ENCODE peak calls at places on chromosomes 4 and X, in four cellular contexts. W, P, C and B are unnamed samples. For H3K36me3, the result is how much of the 10 kb centered on the place peaks cover.

GRCh38 chr4:2065106-2065930 is 6.2 kb downstream of the NAT8L start:
- DNase-seq in W (no peak), P (peak), C (no peak), B (no peak)

GRCh38 chr4:52402582-52402981 is 256.5 kb downstream of the USP46 start:
- DNase-seq in W (no peak), P (no peak), C (no peak), B (no peak)

GRCh38 chr4:87469390-87469789 is 47.0 kb downstream of the NUDT9 start:
- DNase-seq in W (no peak), P (no peak), C (no peak), B (no peak)

GRCh38 chr4:10599574-10599973 is 85.0 kb downstream of the CLNK start:
- DNase-seq in W (no peak), P (no peak), C (no peak), B (no peak)

GRCh38 chr4:55248756-55249155 is 97.3 kb upstream of the SRD5A3 start:
- DNase-seq in W (peak), P (no peak), C (no peak), B (no peak)

GRCh38 chr4:39539026-39539690 is 11.9 kb upstream of the UGDH start:
- DNase-seq in W (peak), P (no peak), C (no peak), B (no peak)

GRCh38 chr4:99754756-99755155 is 61.9 kb upstream of the DAPP1 start:
- DNase-seq in W (peak), P (no peak), C (peak), B (no peak)

GRCh38 chr4:101689220-101689619 is 101.3 kb upstream of the BANK1 start:
- DNase-seq in W (no peak), P (no peak), C (no peak), B (no peak)

GRCh38 chr4:1939664-1940509 is 68.7 kb downstream of the NSD2 start:
- DNase-seq in W (peak), P (no peak), C (peak), B (no peak)

GRCh38 chr4:118398226-118399090 is 45.7 kb upstream of the PRSS12 start:
- DNase-seq in W (no peak), P (no peak), C (no peak), B (no peak)

GRCh38 chrX:39850630-39851152 is 247.1 kb downstream of the BCOR start:
- DNase-seq in W (peak), P (no peak), C (peak), B (no peak)

GRCh38 chrX:125378205-125378604 is 58.5 kb downstream of the TEX13C start:
- DNase-seq in W (no peak), P (no peak), C (no peak), B (no peak)

GRCh38 chr4:146192060-146192459 is 16.5 kb downstream of the LSM6 start:
- DNase-seq in W (peak), P (no peak), C (peak), B (no peak)

GRCh38 chrX:109533005-109533404 is 3.6 kb upstream of the NXT2 start:
- DNase-seq in W (no peak), P (no peak), C (no peak), B (no peak)

GRCh38 chrX:97389761-97390192 is 506.1 kb downstream of the RPA4 start:
- DNase-seq in W (peak), P (no peak), C (peak), B (no peak)

GRCh38 chr4:71189471-71189870 is 149.3 kb upstream of the SLC4A4 start:
- DNase-seq in W (peak), P (no peak), C (peak), B (no peak)

GRCh38 chrX:21305799-21306336 is 68.3 kb upstream of the CNKSR2 start:
- DNase-seq in W (no peak), P (no peak), C (no peak), B (no peak)

GRCh38 chrX:44036336-44036735 is 63.1 kb upstream of the NDP start:
- DNase-seq in W (peak), P (no peak), C (peak), B (no peak)

GRCh38 chr4:159105761-159106243 is 2.9 kb downstream of the RAPGEF2 start:
- DNase-seq in W (peak), P (no peak), C (peak), B (no peak)

GRCh38 chr4:107709916-107710315 is 10.1 kb downstream of the PAPSS1 start:
- DNase-seq in W (no peak), P (no peak), C (peak), B (no peak)

GRCh38 chr4:1398686-1399507 is 7.3 kb downstream of the NKX1-1 start:
- DNase-seq in W (no peak), P (peak), C (no peak), B (no peak)

GRCh38 chr4:81093720-81094401 is 63.4 kb downstream of the BMP3 start:
- DNase-seq in W (no peak), P (no peak), C (no peak), B (no peak)

GRCh38 chr4:122898370-122899150 is 23.8 kb downstream of the NUDT6 start:
- DNase-seq in W (peak), P (no peak), C (peak), B (no peak)

GRCh38 chr4:47615385-47615784 is 130.3 kb downstream of the ATP10D start:
- DNase-seq in W (peak), P (no peak), C (peak), B (no peak)

GRCh38 chrX:147550217-147550616 is 361.5 kb upstream of the FMR1 start:
- DNase-seq in W (no peak), P (no peak), C (peak), B (no peak)

GRCh38 chr4:39975488-39976089 is 2.1 kb downstream of the PDS5A start:
- DNase-seq in W (peak), P (no peak), C (peak), B (no peak)

GRCh38 chr4:69484011-69484410 is 11.7 kb downstream of the UGT2B4 start:
- DNase-seq in W (no peak), P (no peak), C (no peak), B (no peak)

GRCh38 chr4:8136972-8137710 is 21.5 kb downstream of the ABLIM2 start:
- DNase-seq in W (no peak), P (no peak), C (no peak), B (no peak)

GRCh38 chr4:152728343-152728742 is 48.5 kb upstream of the TMEM154 start:
- DNase-seq in W (no peak), P (no peak), C (no peak), B (no peak)

GRCh38 chrX:20355187-20355586 is 88.5 kb upstream of the RPS6KA3 start:
- DNase-seq in W (no peak), P (no peak), C (no peak), B (no peak)

DNA sequence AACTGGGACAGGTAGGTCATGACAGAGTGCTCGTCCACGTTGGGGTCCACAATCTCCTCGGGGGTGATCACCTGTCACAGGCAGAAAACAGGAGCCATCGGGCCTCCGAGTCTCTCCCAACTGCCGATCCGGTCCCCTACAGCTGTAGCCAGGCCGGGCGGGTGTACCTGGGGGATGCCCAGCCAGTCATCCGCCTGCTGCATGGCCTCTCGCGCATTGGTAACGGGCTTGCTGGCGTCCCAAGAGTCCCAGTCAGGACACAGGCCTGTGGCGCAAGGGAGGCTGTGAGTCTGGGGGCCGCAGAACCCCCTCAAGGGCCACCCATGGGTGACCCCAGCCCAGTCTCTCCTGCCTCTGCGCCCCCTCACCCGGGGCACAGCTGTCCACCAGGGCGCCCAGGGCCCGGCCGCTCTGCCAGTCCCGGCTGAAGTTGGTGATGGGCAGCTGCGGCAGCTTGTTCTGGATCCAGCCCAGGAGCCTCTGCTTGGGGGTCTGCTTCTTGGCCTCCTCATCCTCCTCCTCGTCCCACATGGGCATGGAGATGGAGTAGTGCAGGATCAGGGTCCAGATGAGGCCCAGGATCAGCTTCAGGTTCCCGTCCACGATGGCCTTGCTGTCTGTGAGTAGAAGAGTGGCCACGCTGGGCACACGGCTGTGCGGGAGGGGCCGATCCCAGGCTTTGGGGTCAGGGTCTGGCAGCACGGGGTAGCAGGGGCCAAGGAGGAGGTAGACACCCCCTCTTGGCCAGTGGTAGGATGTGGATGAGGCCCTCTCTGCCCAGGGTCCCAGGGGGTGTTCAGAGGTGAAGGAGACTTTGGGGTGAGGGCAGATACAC is 6.7 kb downstream of the FLNA start:
- DNase-seq in W (no peak), P (no peak), C (no peak), B (no peak)
- H3K36me3 ChIP-seq in W (under half), P (under half), C (under half), B (half or more)

GRCh38 chr4:4417886-4418285 is 31.0 kb downstream of the NSG1 start:
- DNase-seq in W (no peak), P (peak), C (no peak), B (no peak)

GRCh38 chr4:4418676-4419370 is 31.9 kb downstream of the NSG1 start:
- DNase-seq in W (no peak), P (peak), C (no peak), B (no peak)

GRCh38 chr4:4419896-4420295 is 33.0 kb downstream of the NSG1 start:
- DNase-seq in W (no peak), P (no peak), C (no peak), B (no peak)

GRCh38 chr4:4421356-4421755 is 34.5 kb downstream of the NSG1 start:
- DNase-seq in W (no peak), P (no peak), C (no peak), B (no peak)

GRCh38 chr4:4420421-4420820 is 33.5 kb downstream of the NSG1 start:
- DNase-seq in W (no peak), P (no peak), C (no peak), B (no peak)
- H3K36me3 ChIP-seq in W (under half), P (half or more), C (under half), B (under half)

GRCh38 chrX:154541896-154542722 is 4.5 kb downstream of the G6PD start:
- DNase-seq in W (peak), P (peak), C (peak), B (no peak)
- H3K36me3 ChIP-seq in W (under half), P (under half), C (under half), B (under half)

DNA sequence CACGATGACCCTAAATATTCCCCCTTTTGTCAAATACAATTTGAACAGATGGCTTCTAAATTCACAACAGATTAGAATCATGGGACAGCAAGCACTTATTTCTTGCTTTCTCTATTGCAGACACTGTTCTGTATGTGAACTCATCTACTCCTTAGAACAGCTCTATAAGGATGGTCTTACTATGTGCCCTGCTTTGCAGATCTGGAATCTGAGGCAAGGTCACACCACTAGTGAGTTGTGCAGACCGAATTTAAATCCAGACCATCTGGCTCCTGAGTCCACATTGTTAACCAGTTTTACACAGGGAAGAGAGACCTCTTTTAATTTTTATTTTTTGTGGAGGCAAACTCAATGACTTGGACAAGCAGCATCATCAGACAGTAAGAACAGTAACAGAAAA is 50.2 kb downstream of the GPRIN3 start:
- DNase-seq in W (no peak), P (no peak), C (no peak), B (no peak)
- H3K36me3 ChIP-seq in W (under half), P (under half), C (under half), B (under half)

DNA sequence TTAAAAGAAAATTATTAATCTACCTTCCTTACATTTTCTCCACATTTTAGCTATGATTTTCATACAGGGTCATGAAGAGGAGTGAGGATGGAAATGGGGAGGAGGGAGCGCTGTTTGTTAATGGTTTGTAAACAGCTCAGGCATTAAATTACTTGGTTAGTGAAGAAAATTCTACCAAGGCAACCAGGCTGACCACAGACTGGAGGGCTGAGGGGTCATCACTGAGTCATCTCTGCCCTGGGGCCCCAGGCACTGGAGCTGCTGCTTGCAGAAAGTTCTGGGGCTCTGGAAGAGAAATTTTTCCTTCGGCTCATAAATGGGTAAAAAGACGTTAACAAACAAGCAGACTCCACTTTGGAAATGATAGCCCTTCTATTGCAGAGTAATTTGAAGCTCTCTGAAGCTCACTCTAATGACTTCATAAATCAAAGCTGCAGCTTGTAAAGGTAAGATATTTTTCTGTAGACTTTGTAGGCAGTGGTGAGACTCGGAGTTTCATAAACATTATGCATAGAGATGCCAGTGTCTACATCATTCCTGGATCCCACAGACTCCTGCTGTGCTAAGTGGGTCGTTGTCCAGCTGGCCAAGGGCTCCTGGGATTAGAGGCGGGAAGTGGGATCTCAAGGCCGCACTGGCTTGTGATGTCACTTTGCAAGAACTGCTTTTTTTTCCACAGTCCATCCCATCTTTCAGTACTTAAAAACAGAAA is 159.6 kb downstream of the PTTG2 start:
- DNase-seq in W (peak), P (no peak), C (peak), B (no peak)
- H3K36me3 ChIP-seq in W (under half), P (under half), C (under half), B (under half)

DNA sequence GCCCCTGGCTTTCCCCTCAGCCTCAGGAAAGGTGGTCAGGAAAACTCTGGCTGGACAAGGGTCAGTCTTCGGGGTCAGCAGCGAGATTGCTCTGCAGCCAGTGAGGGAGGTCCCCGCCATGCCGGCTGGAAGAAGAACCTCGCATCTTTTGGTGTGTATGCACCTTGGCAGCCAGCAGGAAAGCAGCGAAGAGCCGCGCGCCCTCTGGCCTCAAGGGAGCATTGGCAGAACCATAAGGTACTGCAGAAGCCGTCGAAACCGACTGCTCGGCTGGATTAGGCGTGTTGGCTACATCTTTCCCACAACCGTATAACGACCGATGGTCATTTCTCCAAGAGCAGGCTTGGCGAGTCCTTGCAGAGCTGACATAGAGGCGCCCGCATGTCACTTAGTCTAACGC is 48.3 kb downstream of the GPR143 start:
- DNase-seq in W (no peak), P (no peak), C (no peak), B (no peak)
- H3K36me3 ChIP-seq in W (under half), P (under half), C (under half), B (under half)